ENCODE peak calls at places on chromosomes 12 and 14, in ten cellular contexts. J is neural crest cell, G is AG09319, E is stomach, S is fibroblast of the aortic adventitia, Z is uterus, L is ovary, M is A549, B is osteocyte, X is prostate gland. T is an unnamed sample.

GRCh38 chr12:96303656-96304055 is 96.6 kb downstream of the CDK17 start:
- DNase-seq in S (peak), L (no peak), E (no peak), Z (no peak), X (no peak), M (no peak), B (no peak), J (no peak), G (no peak), T (no peak)

GRCh38 chr12:123050913-123051312 is 70.4 kb downstream of the ARL6IP4 start:
- DNase-seq in J (no peak), Z (no peak), G (no peak), L (no peak), M (no peak), B (no peak), X (no peak), S (no peak), E (no peak), T (no peak)

GRCh38 chr12:51901881-51902280 is 5.4 kb upstream of the ACVRL1 start:
- DNase-seq in S (no peak), X (no peak), L (no peak), Z (no peak), J (no peak), B (no peak), M (no peak), E (no peak), G (no peak), T (no peak)

GRCh38 chr14:74038015-74038859 is 19.1 kb downstream of the BBOF1 start:
- DNase-seq in J (no peak), M (peak), Z (no peak), E (no peak), S (peak), L (no peak), B (no peak), X (no peak), G (peak), T (no peak)

GRCh38 chr12:21849878-21850277 is 75.4 kb upstream of the KCNJ8 start:
- DNase-seq in E (no peak), S (no peak), M (no peak), B (no peak), G (no peak), L (no peak), J (no peak), Z (no peak), X (no peak), T (no peak)

GRCh38 chr12:105167346-105167745 is 59.8 kb downstream of the WASHC4 start:
- DNase-seq in L (no peak), B (no peak), E (no peak), S (no peak), J (no peak), X (no peak), G (peak), Z (no peak), M (no peak), T (no peak)

GRCh38 chr12:106054016-106054415 is 84.7 kb downstream of the NUAK1 start:
- DNase-seq in J (no peak), E (no peak), L (no peak), G (no peak), Z (no peak), M (no peak), B (no peak), X (no peak), S (no peak), T (no peak)

GRCh38 chr12:113747048-113747447 is 219.1 kb downstream of the RBM19 start:
- DNase-seq in E (no peak), M (peak), S (no peak), B (no peak), G (no peak), X (no peak), J (no peak), L (no peak), Z (no peak), T (no peak)

GRCh38 chr12:57688931-57689330 is 5.0 kb upstream of the OS9 start:
- DNase-seq in L (no peak), G (no peak), Z (no peak), B (no peak), X (no peak), M (no peak), J (no peak), S (no peak), E (no peak), T (no peak)

GRCh38 chr12:5807090-5807414 is 138.0 kb downstream of the ANO2 start:
- DNase-seq in Z (no peak), B (no peak), L (no peak), G (no peak), S (no peak), M (no peak), J (no peak), E (no peak), X (no peak), T (no peak)

GRCh38 chr14:85535316-85535715 is 5.4 kb downstream of the FLRT2 start:
- DNase-seq in G (no peak), L (no peak), S (no peak), J (no peak), X (no peak), M (no peak), B (no peak), Z (no peak), E (no peak), T (no peak)

GRCh38 chr14:29926701-29927595 is 699 bp downstream of the PRKD1 start:
- DNase-seq in E (peak), M (peak), S (peak), B (no peak), Z (peak), L (peak), J (peak), X (peak), G (peak), T (peak)

GRCh38 chr12:55931780-55932545 is 1.0 kb downstream of the DGKA start:
- DNase-seq in Z (peak), G (no peak), M (no peak), J (peak), L (peak), X (peak), S (peak), E (peak), B (peak), T (peak)

GRCh38 chr14:68233385-68233784 is 413.8 kb downstream of the RAD51B start:
- DNase-seq in X (no peak), S (no peak), E (no peak), J (no peak), G (no peak), M (no peak), L (no peak), Z (no peak), B (no peak), T (no peak)

GRCh38 chr12:29762637-29763300 is 21.0 kb downstream of the TMTC1 start:
- DNase-seq in L (no peak), J (no peak), S (peak), M (no peak), E (no peak), X (peak), B (no peak), G (no peak), Z (no peak), T (no peak)

GRCh38 chr12:116508145-116509121 is 50.7 kb upstream of the MAP1LC3B2 start:
- DNase-seq in S (peak), M (peak), B (no peak), J (peak), Z (peak), L (peak), X (no peak), E (no peak), G (no peak), T (peak)

GRCh38 chr12:118356809-118357326 is 15.8 kb downstream of the TAOK3 start:
- DNase-seq in L (no peak), J (no peak), E (no peak), X (no peak), B (no peak), S (peak), G (peak), M (peak), Z (no peak), T (no peak)

GRCh38 chr14:51368721-51369163 is 128.7 kb downstream of the TMX1 start:
- DNase-seq in E (no peak), Z (peak), S (peak), B (no peak), L (no peak), M (no peak), X (no peak), G (peak), J (no peak), T (no peak)

DNA sequence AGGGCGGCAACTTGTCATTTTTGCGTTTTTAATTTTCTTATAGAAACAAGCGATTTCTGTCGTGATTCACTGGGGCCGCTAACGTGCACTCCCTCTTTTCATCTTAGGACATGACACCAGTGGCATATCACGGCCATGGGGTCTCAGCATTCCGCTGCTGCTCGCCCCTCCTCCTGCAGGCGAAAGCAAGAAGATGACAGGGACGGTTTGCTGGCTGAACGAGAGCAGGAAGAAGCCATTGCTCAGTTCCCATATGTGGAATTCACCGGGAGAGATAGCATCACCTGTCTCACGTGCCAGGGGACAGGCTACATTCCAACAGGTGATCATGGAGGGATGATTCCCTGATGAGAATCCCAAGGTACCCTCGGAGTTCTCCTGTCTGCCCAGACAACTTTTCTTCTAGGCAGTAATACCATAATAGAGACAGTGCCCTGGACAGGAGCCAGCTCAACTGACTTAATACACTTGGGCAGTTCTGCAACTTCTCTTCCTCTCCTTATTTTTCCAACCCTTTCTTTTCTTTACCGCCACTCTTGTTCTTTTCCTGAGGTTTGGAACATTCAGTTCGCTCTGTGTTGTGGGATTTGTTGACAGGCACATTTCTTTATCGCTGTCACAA is 817 bp downstream of the TMEM106C start:
- DNase-seq in G (no peak), Z (peak), S (peak), B (no peak), M (no peak), J (no peak), X (peak), L (no peak), E (peak), T (no peak)
- TF ChIP-seq CTCF in G (no peak), Z (no peak), S (no peak), B (no peak), M (no peak), J (no peak), X (no peak), L (no peak), E (no peak), T (no peak)

GRCh38 chr14:77275855-77276153 is 4.8 kb upstream of the NGB start:
- DNase-seq in G (no peak), E (no peak), L (no peak), S (no peak), M (no peak), X (no peak), B (no peak), Z (no peak), J (no peak), T (no peak)

GRCh38 chr14:77279719-77280118 is 8.7 kb upstream of the NGB start:
- DNase-seq in L (no peak), E (no peak), M (no peak), B (no peak), Z (no peak), G (no peak), J (no peak), X (no peak), S (no peak), T (no peak)

GRCh38 chr14:77276295-77276935 is 5.4 kb upstream of the NGB start:
- DNase-seq in Z (no peak), B (no peak), J (no peak), M (no peak), X (no peak), G (no peak), E (no peak), L (no peak), S (no peak), T (no peak)

GRCh38 chr14:77276959-77277358 is 6.0 kb upstream of the NGB start:
- DNase-seq in J (no peak), M (no peak), E (no peak), S (no peak), B (no peak), G (no peak), X (no peak), L (no peak), Z (no peak), T (no peak)

GRCh38 chr14:77278461-77279230 is 7.6 kb upstream of the NGB start:
- DNase-seq in J (no peak), B (no peak), Z (no peak), X (no peak), M (no peak), S (no peak), G (no peak), E (no peak), L (no peak), T (no peak)
- TF ChIP-seq CTCF in J (no peak), B (no peak), Z (no peak), X (no peak), M (no peak), S (no peak), G (no peak), E (no peak), L (no peak), T (no peak)

GRCh38 chr14:23299558-23299957 is 3.1 kb downstream of the PPP1R3E start:
- DNase-seq in L (no peak), J (no peak), B (no peak), Z (no peak), G (no peak), M (peak), S (peak), X (no peak), E (no peak), T (no peak)
- TF ChIP-seq CTCF in L (no peak), J (peak), B (peak), Z (no peak), G (peak), M (peak), S (peak), X (no peak), E (no peak), T (no peak)

DNA sequence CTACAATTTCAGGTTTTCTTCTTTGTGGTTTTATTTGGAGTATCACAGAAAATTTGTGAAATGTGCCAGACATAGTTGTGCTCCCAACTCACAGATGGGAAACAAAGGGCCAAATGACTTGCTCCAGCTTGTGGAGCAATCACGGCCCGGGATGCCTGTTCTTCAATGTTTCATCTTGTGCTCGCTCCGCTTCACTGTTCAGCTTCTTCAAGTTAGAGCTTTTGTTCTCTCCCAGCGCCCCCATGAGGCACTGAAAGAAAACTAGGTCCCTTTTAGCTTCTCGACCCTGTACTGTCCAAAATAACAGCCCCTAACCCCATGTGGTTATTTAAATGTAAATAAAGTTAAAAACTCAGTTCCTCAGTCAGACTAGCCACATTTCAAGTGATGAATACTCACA is 187.9 kb upstream of the STXBP6 start:
- DNase-seq in L (no peak), B (no peak), Z (no peak), E (no peak), M (peak), G (no peak), X (no peak), S (peak), J (no peak), T (no peak)
- TF ChIP-seq CTCF in L (no peak), B (no peak), Z (no peak), E (peak), M (no peak), G (no peak), X (no peak), S (peak), J (peak), T (no peak)

GRCh38 chr14:105069554-105069886 is 4.3 kb upstream of the GPR132 start:
- DNase-seq in X (no peak), Z (no peak), S (no peak), J (no peak), G (no peak), M (no peak), L (no peak), E (no peak), B (no peak), T (no peak)

GRCh38 chr14:105068818-105069217 is 3.6 kb upstream of the GPR132 start:
- DNase-seq in S (no peak), X (no peak), L (no peak), B (no peak), J (no peak), Z (no peak), G (no peak), M (no peak), E (no peak), T (no peak)

GRCh38 chr14:105067140-105067968 is 2.1 kb upstream of the GPR132 start:
- DNase-seq in S (no peak), B (no peak), J (no peak), G (no peak), Z (no peak), M (no peak), X (no peak), L (no peak), E (no peak), T (no peak)

GRCh38 chr14:105066285-105067071 is 1.2 kb upstream of the GPR132 start:
- DNase-seq in M (no peak), X (no peak), J (no peak), Z (no peak), L (no peak), S (no peak), E (no peak), B (no peak), G (no peak), T (no peak)

DNA sequence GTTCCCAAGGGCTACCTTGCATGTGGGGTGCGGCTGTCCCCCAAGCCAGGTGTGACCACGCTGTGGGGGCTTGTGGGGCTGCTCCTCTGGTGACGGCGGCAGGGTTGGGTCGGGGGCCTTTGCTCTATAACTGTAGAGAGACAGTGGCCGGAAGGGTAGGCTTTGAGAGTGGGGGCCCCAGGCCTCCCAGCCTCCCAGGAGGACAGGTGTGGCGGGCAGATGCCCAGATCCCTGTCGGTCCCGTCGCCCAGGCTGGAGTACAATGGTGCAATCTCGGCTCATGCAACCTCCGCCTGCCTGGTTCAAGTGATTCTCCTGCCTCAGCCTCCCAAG is 2.7 kb upstream of the GPR132 start:
- DNase-seq in L (no peak), B (no peak), E (no peak), G (no peak), S (no peak), X (no peak), Z (no peak), M (no peak), J (no peak), T (peak)
- TF ChIP-seq CTCF in L (no peak), B (no peak), E (no peak), G (no peak), S (no peak), X (no peak), Z (no peak), M (no peak), J (no peak), T (no peak)

DNA sequence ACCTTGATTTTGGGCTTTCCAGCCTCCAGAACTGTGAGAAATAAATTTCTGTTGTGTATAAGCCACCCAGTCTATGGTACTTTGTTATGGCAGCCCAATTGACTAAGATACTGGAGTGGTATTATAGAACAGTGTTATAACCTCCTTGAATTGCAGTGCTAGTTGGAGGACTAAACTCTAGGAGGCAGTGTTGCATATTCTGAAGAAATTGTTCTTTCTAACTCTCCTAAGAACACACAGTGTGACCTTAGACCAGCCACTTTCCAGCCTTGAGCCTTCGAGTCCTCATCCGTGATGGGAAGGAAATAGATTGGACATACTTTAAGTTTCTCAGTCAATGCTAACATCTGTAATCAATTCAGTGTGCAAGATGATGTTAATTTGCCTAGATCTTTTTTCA is 22.4 kb upstream of the LRRC10 start:
- DNase-seq in Z (no peak), S (no peak), G (no peak), J (no peak), X (no peak), E (no peak), B (no peak), L (no peak), M (peak), T (no peak)
- TF ChIP-seq CTCF in Z (no peak), S (no peak), G (no peak), J (peak), X (no peak), E (no peak), B (peak), L (no peak), M (peak), T (no peak)

GRCh38 chr14:99731536-99732435 is 47.7 kb downstream of the CYP46A1 start:
- DNase-seq in J (no peak), E (no peak), S (no peak), L (peak), M (no peak), B (no peak), X (no peak), G (no peak), Z (peak), T (no peak)

GRCh38 chr14:99728231-99728920 is 44.3 kb downstream of the CYP46A1 start:
- DNase-seq in G (no peak), E (peak), Z (peak), S (no peak), L (peak), X (no peak), B (peak), J (no peak), M (no peak), T (peak)

GRCh38 chr14:99730876-99731351 is 46.8 kb downstream of the CYP46A1 start:
- DNase-seq in E (no peak), S (no peak), G (no peak), L (peak), B (no peak), X (no peak), Z (peak), J (no peak), M (no peak), T (no peak)

GRCh38 chr14:99728981-99729451 is 44.9 kb downstream of the CYP46A1 start:
- DNase-seq in S (no peak), Z (no peak), J (no peak), M (no peak), G (no peak), E (no peak), B (peak), L (peak), X (no peak), T (peak)

GRCh38 chr14:99729991-99730875 is 46.1 kb downstream of the CYP46A1 start:
- DNase-seq in G (no peak), Z (peak), J (peak), L (peak), X (peak), M (peak), S (peak), E (peak), B (peak), T (peak)
- TF ChIP-seq CTCF in G (peak), Z (peak), J (peak), L (peak), X (peak), M (peak), S (peak), E (peak), B (peak), T (no peak)

GRCh38 chr14:59017285-59017965 is 171.0 kb upstream of the DAAM1 start:
- DNase-seq in E (no peak), X (no peak), G (no peak), B (no peak), S (peak), M (no peak), L (no peak), J (no peak), Z (no peak), T (no peak)
- TF ChIP-seq CTCF in E (no peak), X (no peak), G (no peak), B (no peak), S (no peak), M (no peak), L (no peak), J (no peak), Z (no peak), T (no peak)

GRCh38 chr14:80364274-80364673 is 153.0 kb upstream of the DIO2 start:
- DNase-seq in B (no peak), G (no peak), J (no peak), E (no peak), S (peak), X (no peak), Z (no peak), L (no peak), M (peak), T (no peak)
- TF ChIP-seq CTCF in B (peak), G (peak), J (peak), E (no peak), S (peak), X (no peak), Z (no peak), L (no peak), M (peak), T (no peak)

T was measured in activated B cell treated with CpG ODN at 0.5 μM for 24 hours.